ENCODE peak calls at places on chromosomes 7 and 10, in six cellular contexts. A is neuronal stem cell, M is IMR-90, Z is H1, X is mesendoderm, D is trophoblast cell. N is an unnamed sample.
A peak's percentile ranks its signal among the peaks of the same experiment; 100 is the strongest.

GRCh38 chr10:79139124-79139835 is 70.5 kb downstream of the ZMIZ1 start:
- DNase-seq in A (no peak), M (peak; percentile 97), Z (no peak), X (no peak), D (peak; percentile 62), N (no peak)

GRCh38 chr10:114779803-114780609 is 41.6 kb upstream of the FHIP2A start:
- DNase-seq in A (peak; percentile 14), M (peak; percentile 92), Z (no peak), X (peak; percentile 5), D (no peak), N (no peak)

GRCh38 chr10:113858541-113858940 is 4.1 kb downstream of the NHLRC2 start:
- DNase-seq in A (no peak), M (peak; percentile 55), Z (no peak), X (no peak), D (no peak), N (no peak)

GRCh38 chr7:10612950-10613349 is 360.7 kb upstream of the PHF14 start:
- DNase-seq in A (no peak), M (no peak), Z (no peak), X (no peak), D (no peak), N (no peak)

GRCh38 chr7:8128457-8129322 is 133.3 kb downstream of the ICA1 start:
- DNase-seq in A (no peak), M (no peak), Z (no peak), X (no peak), D (no peak), N (no peak)

GRCh38 chr10:88804083-88804812 is 1.7 kb downstream of the LIPM start:
- DNase-seq in A (no peak), M (no peak), Z (no peak), X (peak; percentile 84), D (no peak), N (peak; percentile 39)

GRCh38 chr7:1384113-1384415 is 75.2 kb downstream of the MICALL2 start:
- DNase-seq in A (no peak), M (no peak), Z (no peak), X (no peak), D (no peak), N (no peak)

GRCh38 chr7:117117172-117117571 is 163.9 kb downstream of the ST7 start:
- DNase-seq in A (no peak), M (no peak), Z (no peak), X (no peak), D (no peak), N (no peak)

GRCh38 chr7:108815815-108816214 is 246.1 kb downstream of the DNAJB9 start:
- DNase-seq in A (no peak), M (no peak), Z (no peak), X (no peak), D (no peak), N (no peak)

GRCh38 chr7:55570218-55570873 is 2.0 kb downstream of the VOPP1 start:
- DNase-seq in A (no peak), M (no peak), Z (no peak), X (no peak), D (no peak), N (no peak)

GRCh38 chr7:55567495-55568070 is 4.7 kb downstream of the VOPP1 start:
- DNase-seq in A (no peak), M (no peak), Z (no peak), X (no peak), D (no peak), N (no peak)

GRCh38 chr7:55569269-55569663 is 3.0 kb downstream of the VOPP1 start:
- DNase-seq in A (no peak), M (no peak), Z (no peak), X (peak; percentile 38), D (no peak), N (no peak)

GRCh38 chr7:55569797-55570196 is 2.5 kb downstream of the VOPP1 start:
- DNase-seq in A (no peak), M (no peak), Z (no peak), X (peak; percentile 48), D (no peak), N (peak; percentile 23)

GRCh38 chr7:55568613-55569268 is 3.6 kb downstream of the VOPP1 start:
- DNase-seq in A (no peak), M (peak; percentile 31), Z (no peak), X (no peak), D (no peak), N (peak; percentile 17)
- H3K4me1 ChIP-seq in A (peaks cover 16% of the 10 kb centered on the region), M (peaks cover 22% of the 10 kb centered on the region), Z (peaks cover 24% of the 10 kb centered on the region), X (peaks cover 16% of the 10 kb centered on the region), D (peaks cover 20% of the 10 kb centered on the region), N (peaks cover 15% of the 10 kb centered on the region)

DNA sequence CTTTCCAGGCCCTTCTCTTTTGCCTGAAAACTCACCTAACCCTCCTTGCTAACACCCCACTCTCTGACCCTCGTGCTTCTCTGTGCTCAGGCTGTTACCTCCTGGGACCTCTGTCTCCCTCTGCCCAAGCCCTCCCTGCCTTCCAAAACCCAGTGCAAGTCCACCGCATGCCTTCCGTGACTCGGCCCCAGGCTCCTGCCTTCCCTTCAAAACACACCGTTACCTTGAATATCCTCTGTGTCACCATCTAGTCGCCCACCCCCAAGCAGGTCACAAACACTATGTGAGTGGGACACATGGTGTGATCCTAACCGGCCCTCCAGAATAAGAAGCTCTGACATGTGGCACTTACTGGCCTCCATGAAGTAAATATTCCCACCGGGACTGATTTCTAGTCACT is 176.7 kb downstream of the GRID1 start:
- DNase-seq in A (no peak), M (no peak), Z (no peak), X (no peak), D (no peak), N (no peak)
- H3K27ac ChIP-seq in A (no peak overlapping the region), M (no peak overlapping the region), Z (no peak overlapping the region), X (no peak overlapping the region), D (no peak overlapping the region), N (no peak overlapping the region)

GRCh38 chr10:121036431-121036830 is 185.3 kb downstream of the WDR11 start:
- DNase-seq in A (no peak), M (no peak), Z (no peak), X (peak; percentile 63), D (no peak), N (no peak)
- H2BK120ac ChIP-seq in A (no peak overlapping the region), M (no peak overlapping the region), Z (no peak overlapping the region), X (no peak overlapping the region), D (no peak overlapping the region), N (no peak overlapping the region)

DNA sequence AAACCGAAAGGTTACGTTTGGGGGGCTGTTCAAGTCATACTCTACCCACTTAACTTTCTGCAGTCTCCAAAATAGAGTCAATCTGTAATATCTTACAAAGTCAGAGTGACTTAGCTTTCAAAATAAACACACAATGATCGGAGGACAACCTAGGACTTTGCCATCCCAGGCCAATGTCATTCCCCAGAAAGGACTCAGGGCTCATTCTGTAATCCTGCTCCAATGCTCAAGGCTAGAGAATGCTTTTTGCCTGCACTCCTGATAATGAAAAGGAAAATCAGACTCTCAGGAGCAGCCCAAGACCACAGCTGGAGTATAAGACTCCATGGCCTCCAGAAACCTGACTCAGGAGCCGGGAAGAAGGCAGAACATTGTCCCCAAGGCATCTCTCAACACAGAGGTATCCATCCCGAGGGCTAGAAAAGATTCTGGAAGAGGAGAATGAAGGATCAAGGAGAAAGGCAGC is 28.5 kb upstream of the ASCC1 start:
- DNase-seq in A (no peak), M (no peak), Z (no peak), X (no peak), D (no peak), N (no peak)
- H3K4me1 ChIP-seq in A (peaks cover 16% of the 10 kb centered on the region), M (peaks cover 25% of the 10 kb centered on the region), Z (peaks cover 14% of the 10 kb centered on the region), X (peaks cover 15% of the 10 kb centered on the region), D (peaks cover 21% of the 10 kb centered on the region), N (peaks cover 5% of the 10 kb centered on the region)

GRCh38 chr10:77637474-77637985 is at the start of gene KCNMA1:
- DNase-seq in A (no peak), M (no peak), Z (no peak), X (peak; percentile 25), D (no peak), N (peak; percentile 47)

GRCh38 chr10:77635402-77636227 is 2.0 kb downstream of the KCNMA1 start:
- DNase-seq in A (no peak), M (no peak), Z (no peak), X (peak; percentile 60), D (no peak), N (peak; percentile 33)

GRCh38 chr10:77636967-77637473 is 588 bp downstream of the KCNMA1 start:
- DNase-seq in A (no peak), M (no peak), Z (no peak), X (peak; percentile 13), D (no peak), N (peak; percentile 41)

GRCh38 chr10:77634939-77635338 is 2.7 kb downstream of the KCNMA1 start:
- DNase-seq in A (no peak), M (no peak), Z (no peak), X (no peak), D (no peak), N (no peak)

GRCh38 chr10:77636286-77636966 is 1.2 kb downstream of the KCNMA1 start:
- DNase-seq in A (no peak), M (no peak), Z (no peak), X (peak; percentile 32), D (no peak), N (peak; percentile 46)
- H3K27ac ChIP-seq in A (no peak overlapping the region), M (no peak overlapping the region), Z (no peak overlapping the region), X (no peak overlapping the region), D (peak overlapping the region; percentile 8), N (no peak overlapping the region)

DNA sequence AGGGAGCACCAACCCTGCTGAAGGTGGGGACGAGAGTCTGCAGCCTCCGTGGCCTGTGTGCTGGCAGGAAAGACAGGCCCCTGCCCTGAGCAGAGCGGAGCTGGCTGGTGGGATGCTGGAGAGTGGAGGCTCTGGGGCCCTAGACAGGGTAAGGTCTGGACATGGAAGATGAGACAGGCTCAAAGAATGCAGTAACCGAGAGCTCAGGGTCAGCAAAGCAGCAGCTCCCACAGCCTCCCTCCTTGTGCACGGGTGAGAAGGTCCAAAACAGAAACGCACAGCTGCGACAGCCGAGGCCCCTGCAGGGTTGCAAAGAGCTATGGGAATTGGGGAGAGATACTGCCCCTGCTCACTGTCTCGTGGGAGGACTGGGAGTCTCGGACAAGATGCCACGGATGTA is 80.5 kb downstream of the TNS3 start:
- DNase-seq in A (no peak), M (peak; percentile 96), Z (no peak), X (no peak), D (peak; percentile 60), N (no peak)
- H2BK120ac ChIP-seq in A (no peak overlapping the region), M (peak overlapping the region; percentile 98), Z (no peak overlapping the region), X (no peak overlapping the region), D (peak overlapping the region; percentile 52), N (no peak overlapping the region)

GRCh38 chr7:151773795-151774194 is 103.1 kb downstream of the PRKAG2 start:
- DNase-seq in A (no peak), M (no peak), Z (no peak), X (no peak), D (no peak), N (no peak)
- H3K4me1 ChIP-seq in A (no peaks in the 10 kb centered on the region), M (no peaks in the 10 kb centered on the region), Z (peaks cover 3% of the 10 kb centered on the region), X (no peaks in the 10 kb centered on the region), D (no peaks in the 10 kb centered on the region), N (no peaks in the 10 kb centered on the region)

GRCh38 chr7:151061241-151062110 is 2.1 kb downstream of the SLC4A2 start:
- DNase-seq in A (no peak), M (no peak), Z (no peak), X (peak; percentile 64), D (no peak), N (peak; percentile 54)
- H3K27ac ChIP-seq in A (no peak overlapping the region), M (peak overlapping the region; percentile 97), Z (no peak overlapping the region), X (no peak overlapping the region), D (peak overlapping the region; percentile 84), N (no peak overlapping the region)